ENCODE peak calls at places on chromosome 12, in six cellular contexts. P is AG04450, L is heart left ventricle, B is right atrium auricular region, I is keratinocyte, A is fibroblast of lung. R is an unnamed sample.

GRCh38 chr12:3303410-3304136 is 187.4 kb upstream of the PRMT8 start:
- DNase-seq in P (no peak), L (no peak), B (no peak), I (no peak), A (no peak), R (no peak)

GRCh38 chr12:40058721-40059190 is 47.1 kb downstream of the SLC2A13 start:
- DNase-seq in P (no peak), L (no peak), B (no peak), I (no peak), A (no peak), R (no peak)

GRCh38 chr12:6306599-6307220 is 3.8 kb upstream of the PLEKHG6 start:
- DNase-seq in P (no peak), L (no peak), B (no peak), I (no peak), A (no peak), R (no peak)

GRCh38 chr12:67820694-67821093 is 168.6 kb upstream of the IFNG-AS1 start:
- DNase-seq in P (no peak), L (no peak), B (no peak), I (no peak), A (no peak), R (no peak)

GRCh38 chr12:11031307-11031706 is at the start of gene TAS2R31:
- DNase-seq in P (no peak), L (no peak), B (no peak), I (no peak), A (no peak), R (no peak)

GRCh38 chr12:72323881-72324280 is 51.7 kb downstream of the TRHDE start:
- DNase-seq in P (no peak), L (no peak), B (no peak), I (no peak), A (peak), R (no peak)

GRCh38 chr12:12645485-12645884 is 33.8 kb downstream of the CREBL2 start:
- DNase-seq in P (no peak), L (no peak), B (no peak), I (no peak), A (peak), R (no peak)

GRCh38 chr12:53365245-53365904 is 14.6 kb upstream of the SP1 start:
- DNase-seq in P (no peak), L (no peak), B (no peak), I (no peak), A (no peak), R (no peak)

GRCh38 chr12:41189395-41190251 is 1.5 kb downstream of the PDZRN4 start:
- DNase-seq in P (no peak), L (no peak), B (no peak), I (no peak), A (no peak), R (no peak)

DNA sequence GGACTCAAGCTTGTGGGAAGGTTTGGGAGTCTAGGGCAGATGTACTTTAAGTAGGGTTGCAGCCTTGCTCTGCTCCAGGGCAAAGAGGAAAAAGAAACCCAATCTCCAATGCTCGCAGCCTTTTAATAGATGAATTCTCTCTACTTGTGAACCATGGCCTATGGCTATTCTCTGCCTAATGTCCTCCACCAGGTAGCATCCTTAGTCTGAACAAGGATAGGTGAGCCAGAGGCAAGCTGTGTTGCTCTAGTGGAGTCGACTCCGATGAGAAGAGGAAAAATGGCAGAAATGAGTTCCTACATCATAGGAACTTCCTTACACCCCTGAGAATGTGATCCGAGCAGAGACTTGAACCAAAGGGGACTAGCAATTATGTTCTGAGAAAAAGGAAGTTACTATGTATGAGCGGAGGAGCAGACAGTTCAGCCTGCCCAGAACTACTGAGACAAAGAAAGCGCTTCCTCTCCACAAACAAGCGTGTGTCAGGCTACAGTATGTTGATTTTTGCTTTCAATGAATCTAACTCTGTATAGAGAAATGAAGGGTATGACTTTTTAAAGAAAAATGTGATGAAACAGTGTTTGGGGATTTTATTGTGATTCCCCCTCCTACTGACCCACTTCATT is 153.6 kb upstream of the ARID2 start:
- DNase-seq in P (no peak), L (no peak), B (no peak), I (no peak), A (no peak), R (no peak)
- H3K27ac ChIP-seq in P (no peak), L (no peak), B (no peak), I (no peak), A (no peak), R (no peak)

DNA sequence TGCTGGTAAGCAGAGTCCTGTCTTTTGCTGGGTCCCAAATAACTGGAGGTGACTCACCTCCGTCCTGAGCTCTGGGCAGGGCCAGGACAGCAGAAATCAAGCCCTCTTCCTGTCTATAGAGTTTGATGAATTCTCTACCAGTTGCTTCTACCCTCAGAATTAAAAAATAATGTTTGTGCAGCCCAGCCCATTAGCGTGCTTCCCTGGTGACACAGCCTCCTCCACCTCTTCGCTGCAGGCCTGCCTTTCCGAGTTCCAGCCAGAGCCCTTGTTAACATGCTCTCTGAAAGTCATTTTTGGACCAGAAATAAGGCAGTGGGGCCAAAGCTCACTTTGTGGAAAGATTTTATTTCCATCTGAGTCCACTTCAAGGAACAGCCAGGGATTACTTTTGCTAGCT is 94.0 kb downstream of the TBX5 start:
- DNase-seq in P (no peak), L (no peak), B (peak), I (no peak), A (peak), R (no peak)
- H3K27ac ChIP-seq in P (peak), L (no peak), B (no peak), I (no peak), A (no peak), R (no peak)

DNA sequence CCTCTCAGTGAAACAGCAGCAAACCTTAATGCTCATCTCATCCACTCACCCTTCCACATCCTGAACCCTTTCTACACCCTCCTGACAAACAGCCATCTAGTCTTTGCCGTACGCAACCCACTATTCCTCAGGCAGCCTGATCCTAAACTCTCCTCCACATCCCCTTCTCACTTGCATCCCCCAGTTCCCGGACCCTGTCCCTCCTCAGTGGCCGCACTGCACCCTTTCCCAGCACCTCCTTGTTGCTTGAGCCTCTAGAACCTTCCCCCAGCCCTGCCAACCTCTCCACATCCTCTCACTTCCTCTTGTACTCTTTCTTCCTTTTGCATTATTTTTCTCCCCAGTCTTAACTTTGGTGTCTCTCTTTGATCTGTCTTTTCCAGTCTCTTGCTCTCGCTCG is 42.9 kb downstream of the IQSEC3 start:
- DNase-seq in P (no peak), L (no peak), B (no peak), I (no peak), A (no peak), R (no peak)
- H3K27ac ChIP-seq in P (no peak), L (no peak), B (no peak), I (no peak), A (no peak), R (no peak)

DNA sequence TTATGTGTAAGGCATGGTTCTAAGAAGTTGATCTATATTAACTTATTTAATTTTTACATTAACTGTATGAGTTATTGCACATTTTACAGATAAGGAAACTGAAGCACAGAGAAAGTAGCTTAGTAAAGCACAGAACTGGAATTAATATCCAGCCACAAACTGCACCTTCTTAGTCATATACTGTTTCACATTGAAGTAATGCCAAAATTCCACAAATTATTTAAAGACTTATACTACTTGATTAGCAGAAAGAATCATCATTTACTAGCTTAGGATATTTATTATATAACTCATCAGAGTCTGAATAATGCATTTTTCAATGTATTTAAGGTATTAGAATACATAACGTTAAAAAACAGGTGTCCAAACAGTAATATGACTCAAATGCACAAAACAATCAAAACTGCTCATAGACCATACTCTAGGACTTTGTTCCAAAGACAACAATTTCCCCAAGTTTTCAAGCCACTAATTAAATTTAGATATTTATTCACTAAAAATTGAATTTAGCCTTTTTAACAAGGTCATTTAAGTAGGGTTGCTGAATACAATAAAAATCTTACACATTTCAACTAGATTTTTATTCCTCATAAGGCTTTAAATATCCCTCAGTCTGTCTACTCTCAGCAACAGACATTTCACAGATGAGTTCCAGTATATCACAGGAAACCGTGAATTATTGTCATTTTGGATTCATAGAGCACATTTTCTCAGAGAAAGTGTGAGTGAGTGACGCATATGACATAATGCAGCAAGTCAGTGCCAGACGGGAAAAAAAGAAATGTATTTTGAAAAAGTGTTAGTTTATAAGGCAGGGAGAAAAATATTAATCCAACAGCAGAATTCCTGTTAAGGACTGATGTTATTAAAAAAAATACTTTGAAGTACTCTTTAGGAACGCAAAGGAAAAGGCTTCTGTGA is 782.5 kb downstream of the TMTC2 start:
- DNase-seq in P (no peak), L (no peak), B (no peak), I (no peak), A (no peak), R (no peak)
- H3K27ac ChIP-seq in P (no peak), L (no peak), B (no peak), I (no peak), A (no peak), R (no peak)

DNA sequence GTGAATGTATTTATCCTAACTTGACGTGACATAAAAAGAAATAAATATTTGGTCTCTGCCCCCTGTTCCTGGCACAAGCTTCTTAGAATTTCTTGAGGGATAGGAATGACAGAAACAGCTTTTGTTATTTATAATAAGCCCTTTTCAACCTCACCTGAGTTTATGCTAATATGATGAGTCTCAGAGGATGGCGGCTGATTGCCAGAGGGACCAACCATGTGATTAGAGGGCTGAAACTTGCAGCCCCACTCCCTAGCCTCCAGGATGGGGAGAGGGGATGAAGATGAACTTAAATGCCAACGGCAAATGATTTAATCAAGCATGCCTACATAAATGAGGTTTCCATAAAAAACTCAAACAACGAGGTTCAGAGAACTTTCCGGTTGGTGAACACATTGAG is 42.9 kb downstream of the DNAI7 start:
- DNase-seq in P (no peak), L (no peak), B (no peak), I (no peak), A (no peak), R (no peak)
- H3K27ac ChIP-seq in P (peak), L (no peak), B (no peak), I (no peak), A (peak), R (no peak)

DNA sequence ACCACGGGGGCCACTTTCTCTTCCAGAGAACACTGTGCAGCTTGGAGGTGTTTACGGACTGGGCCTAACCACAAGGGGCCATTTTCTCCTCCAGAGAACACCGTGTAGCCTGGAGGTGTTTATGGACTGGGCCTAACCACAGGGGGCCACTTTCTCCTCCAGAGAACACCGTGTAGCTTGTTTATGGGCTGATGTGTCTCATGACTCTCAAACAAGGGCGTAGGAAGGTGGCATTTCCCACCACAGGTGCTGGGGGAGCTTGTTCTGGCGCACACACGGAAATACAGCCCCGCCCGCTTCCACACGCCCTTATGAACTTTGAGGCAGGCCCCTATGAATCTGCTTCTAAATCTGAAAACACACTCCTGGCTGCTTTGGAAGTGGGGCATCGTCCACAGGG is 174.6 kb upstream of the SFSWAP start:
- DNase-seq in P (no peak), L (no peak), B (no peak), I (no peak), A (no peak), R (no peak)
- H3K27ac ChIP-seq in P (no peak), L (no peak), B (no peak), I (no peak), A (no peak), R (no peak)